ENCODE peak calls at places on chromosomes 16 and 17, in ten cellular contexts. One of them, this sample, is unnamed.

GRCh38 chr16:14389359-14389758 is 240.7 kb downstream of the PARN start:
- DNase-seq in HCT116: no peak
- DNase-seq in K562: no peak
- DNase-seq in spleen: no peak
- DNase-seq in prostate gland: no peak
- DNase-seq in GM23338: no peak
- DNase-seq in esophagus muscularis mucosa: no peak
- DNase-seq in sigmoid colon: no peak
- DNase-seq in stomach: no peak
- DNase-seq in transverse colon: no peak
- DNase-seq in this sample: no peak

GRCh38 chr16:31202402-31203385 is at the start of gene PYCARD:
- DNase-seq in HCT116: no peak
- DNase-seq in K562: peak; percentile 41
- DNase-seq in spleen: peak; percentile 93
- DNase-seq in prostate gland: peak; percentile 21
- DNase-seq in GM23338: peak; percentile 66
- DNase-seq in esophagus muscularis mucosa: no peak
- DNase-seq in sigmoid colon: peak; percentile 81
- DNase-seq in stomach: peak; percentile 45
- DNase-seq in transverse colon: peak; percentile 82
- DNase-seq in this sample: no peak

GRCh38 chr16:54431041-54431996 is 144.7 kb upstream of the IRX3 start:
- DNase-seq in HCT116: no peak
- DNase-seq in K562: no peak
- DNase-seq in spleen: no peak
- DNase-seq in prostate gland: no peak
- DNase-seq in GM23338: no peak
- DNase-seq in esophagus muscularis mucosa: no peak
- DNase-seq in sigmoid colon: no peak
- DNase-seq in stomach: no peak
- DNase-seq in transverse colon: no peak
- DNase-seq in this sample: no peak

GRCh38 chr16:30982548-30983288 is 2.3 kb upstream of the HSD3B7 start:
- DNase-seq in HCT116: no peak
- DNase-seq in K562: no peak
- DNase-seq in spleen: no peak
- DNase-seq in prostate gland: no peak
- DNase-seq in GM23338: no peak
- DNase-seq in esophagus muscularis mucosa: no peak
- DNase-seq in sigmoid colon: no peak
- DNase-seq in stomach: no peak
- DNase-seq in transverse colon: no peak
- DNase-seq in this sample: peak; percentile 85

GRCh38 chr17:42563950-42564349 is 2.0 kb downstream of the COASY start:
- DNase-seq in HCT116: no peak
- DNase-seq in K562: no peak
- DNase-seq in spleen: no peak
- DNase-seq in prostate gland: no peak
- DNase-seq in GM23338: no peak
- DNase-seq in esophagus muscularis mucosa: no peak
- DNase-seq in sigmoid colon: no peak
- DNase-seq in stomach: no peak
- DNase-seq in transverse colon: no peak
- DNase-seq in this sample: no peak

GRCh38 chr16:10668322-10669045 is 26.2 kb downstream of the TEKT5 start:
- DNase-seq in HCT116: no peak
- DNase-seq in K562: peak; percentile 18
- DNase-seq in spleen: no peak
- DNase-seq in prostate gland: no peak
- DNase-seq in GM23338: peak; percentile 81
- DNase-seq in esophagus muscularis mucosa: no peak
- DNase-seq in sigmoid colon: no peak
- DNase-seq in stomach: peak; percentile 33
- DNase-seq in transverse colon: no peak
- DNase-seq in this sample: no peak

GRCh38 chr16:67241008-67241900 is 6.0 kb downstream of the FHOD1 start:
- DNase-seq in HCT116: no peak
- DNase-seq in K562: peak; percentile 83
- DNase-seq in spleen: peak; percentile 83
- DNase-seq in prostate gland: peak; percentile 73
- DNase-seq in GM23338: peak; percentile 36
- DNase-seq in esophagus muscularis mucosa: no peak
- DNase-seq in sigmoid colon: no peak
- DNase-seq in stomach: peak; percentile 91
- DNase-seq in transverse colon: peak; percentile 77
- DNase-seq in this sample: no peak

GRCh38 chr16:27242868-27243590 is 25.5 kb downstream of the NSMCE1 start:
- DNase-seq in HCT116: no peak
- DNase-seq in K562: peak; percentile 75
- DNase-seq in spleen: peak; percentile 82
- DNase-seq in prostate gland: no peak
- DNase-seq in GM23338: peak; percentile 33
- DNase-seq in esophagus muscularis mucosa: no peak
- DNase-seq in sigmoid colon: peak; percentile 73
- DNase-seq in stomach: no peak
- DNase-seq in transverse colon: no peak
- DNase-seq in this sample: peak; percentile 87

GRCh38 chr17:77483128-77483598 is 342.4 kb downstream of the SEC14L1 start:
- DNase-seq in HCT116: no peak
- DNase-seq in K562: no peak
- DNase-seq in spleen: no peak
- DNase-seq in prostate gland: no peak
- DNase-seq in GM23338: no peak
- DNase-seq in esophagus muscularis mucosa: no peak
- DNase-seq in sigmoid colon: no peak
- DNase-seq in stomach: no peak
- DNase-seq in transverse colon: no peak
- DNase-seq in this sample: no peak

GRCh38 chr16:77675464-77676324 is 46.6 kb upstream of the NUDT7 start:
- DNase-seq in HCT116: peak; percentile 63
- DNase-seq in K562: peak; percentile 71
- DNase-seq in spleen: no peak
- DNase-seq in prostate gland: peak; percentile 75
- DNase-seq in GM23338: peak; percentile 86
- DNase-seq in esophagus muscularis mucosa: peak; percentile 95
- DNase-seq in sigmoid colon: peak; percentile 78
- DNase-seq in stomach: peak; percentile 69
- DNase-seq in transverse colon: peak; percentile 71
- DNase-seq in this sample: no peak

GRCh38 chr16:29316673-29317237 is 89.8 kb downstream of the NPIPB11 start:
- DNase-seq in HCT116: no peak
- DNase-seq in K562: no peak
- DNase-seq in spleen: no peak
- DNase-seq in prostate gland: no peak
- DNase-seq in GM23338: no peak
- DNase-seq in esophagus muscularis mucosa: no peak
- DNase-seq in sigmoid colon: peak; percentile 52
- DNase-seq in stomach: no peak
- DNase-seq in transverse colon: no peak
- DNase-seq in this sample: no peak

GRCh38 chr17:11144358-11145233 is 96.4 kb upstream of the SHISA6 start:
- DNase-seq in HCT116: no peak
- DNase-seq in K562: peak; percentile 21
- DNase-seq in spleen: no peak
- DNase-seq in prostate gland: peak; percentile 52
- DNase-seq in GM23338: peak; percentile 18
- DNase-seq in esophagus muscularis mucosa: no peak
- DNase-seq in sigmoid colon: no peak
- DNase-seq in stomach: peak; percentile 68
- DNase-seq in transverse colon: peak; percentile 67
- DNase-seq in this sample: no peak

GRCh38 chr16:46573008-46573833 is 48.0 kb downstream of the SHCBP1 start:
- DNase-seq in HCT116: no peak
- DNase-seq in K562: peak; percentile 38
- DNase-seq in spleen: no peak
- DNase-seq in prostate gland: no peak
- DNase-seq in GM23338: no peak
- DNase-seq in esophagus muscularis mucosa: no peak
- DNase-seq in sigmoid colon: no peak
- DNase-seq in stomach: no peak
- DNase-seq in transverse colon: no peak
- DNase-seq in this sample: no peak

GRCh38 chr16:85246973-85247372 is 134.7 kb upstream of the CIBAR2 start:
- DNase-seq in HCT116: no peak
- DNase-seq in K562: no peak
- DNase-seq in spleen: no peak
- DNase-seq in prostate gland: no peak
- DNase-seq in GM23338: no peak
- DNase-seq in esophagus muscularis mucosa: no peak
- DNase-seq in sigmoid colon: no peak
- DNase-seq in stomach: no peak
- DNase-seq in transverse colon: no peak
- DNase-seq in this sample: no peak
- H3K4me1 ChIP-seq in HCT116: peaks cover 16% of the 10 kb centered on the region
- H3K4me1 ChIP-seq in K562: no peaks in the 10 kb centered on the region
- H3K4me1 ChIP-seq in spleen: no peaks in the 10 kb centered on the region
- H3K4me1 ChIP-seq in prostate gland: no peaks in the 10 kb centered on the region
- H3K4me1 ChIP-seq in GM23338: no peaks in the 10 kb centered on the region
- H3K4me1 ChIP-seq in esophagus muscularis mucosa: peaks cover 21% of the 10 kb centered on the region
- H3K4me1 ChIP-seq in sigmoid colon: no peaks in the 10 kb centered on the region
- H3K4me1 ChIP-seq in stomach: no peaks in the 10 kb centered on the region
- H3K4me1 ChIP-seq in transverse colon: no peaks in the 10 kb centered on the region
- H3K4me1 ChIP-seq in this sample: peaks cover 10% of the 10 kb centered on the region

DNA sequence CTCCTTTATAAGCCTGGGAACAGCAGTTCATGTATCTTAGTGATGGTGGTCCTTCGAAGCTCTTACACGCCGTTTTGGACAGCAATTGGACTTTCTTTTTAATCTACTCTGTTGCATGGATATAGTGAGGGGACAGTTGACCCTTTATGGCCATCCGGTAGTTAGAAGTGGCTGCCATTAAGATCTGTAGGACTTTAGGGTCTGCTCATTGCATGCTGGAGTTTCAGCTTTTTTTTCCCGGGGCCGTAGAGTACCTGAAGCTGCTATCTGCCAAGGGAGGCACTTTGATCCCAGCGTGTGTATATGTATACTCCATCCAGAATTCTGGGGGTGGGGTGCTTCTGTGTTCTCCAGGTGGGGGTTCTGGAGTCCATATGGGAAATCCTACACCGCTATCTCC is 1.2 kb downstream of the CYB5D1 start:
- DNase-seq in HCT116: no peak
- DNase-seq in K562: no peak
- DNase-seq in spleen: no peak
- DNase-seq in prostate gland: no peak
- DNase-seq in GM23338: no peak
- DNase-seq in esophagus muscularis mucosa: no peak
- DNase-seq in sigmoid colon: no peak
- DNase-seq in stomach: no peak
- DNase-seq in transverse colon: no peak
- DNase-seq in this sample: peak; percentile 67
- H3K4me3 ChIP-seq in HCT116: peak overlapping the region; percentile 67
- H3K4me3 ChIP-seq in K562: peak overlapping the region; percentile 65
- H3K4me3 ChIP-seq in spleen: no peak overlapping the region
- H3K4me3 ChIP-seq in prostate gland: no peak overlapping the region
- H3K4me3 ChIP-seq in GM23338: peak overlapping the region; percentile 55
- H3K4me3 ChIP-seq in esophagus muscularis mucosa: no peak overlapping the region
- H3K4me3 ChIP-seq in sigmoid colon: no peak overlapping the region
- H3K4me3 ChIP-seq in stomach: peak overlapping the region; percentile 70
- H3K4me3 ChIP-seq in transverse colon: no peak overlapping the region
- H3K4me3 ChIP-seq in this sample: no peak overlapping the region

GRCh38 chr17:39952665-39953470 is 9.9 kb upstream of the GSDMA start:
- DNase-seq in HCT116: peak; percentile 90
- DNase-seq in K562: peak; percentile 98
- DNase-seq in spleen: peak; percentile 99
- DNase-seq in prostate gland: peak; percentile 97
- DNase-seq in GM23338: peak; percentile 99
- DNase-seq in esophagus muscularis mucosa: peak; percentile 100
- DNase-seq in sigmoid colon: peak; percentile 99
- DNase-seq in stomach: peak; percentile 99
- DNase-seq in transverse colon: peak; percentile 99
- DNase-seq in this sample: peak; percentile 99
- TF ChIP-seq POLR2AphosphoS5 in HCT116: peak; percentile 74
- TF ChIP-seq POLR2AphosphoS5 in K562: peak; percentile 15
- TF ChIP-seq POLR2AphosphoS5 in spleen: peak; percentile 60
- TF ChIP-seq POLR2AphosphoS5 in prostate gland: no peak
- TF ChIP-seq POLR2AphosphoS5 in GM23338: peak; percentile 93
- TF ChIP-seq POLR2AphosphoS5 in esophagus muscularis mucosa: peak; percentile 64
- TF ChIP-seq POLR2AphosphoS5 in sigmoid colon: peak; percentile 35
- TF ChIP-seq POLR2AphosphoS5 in stomach: no peak
- TF ChIP-seq POLR2AphosphoS5 in transverse colon: no peak
- TF ChIP-seq POLR2AphosphoS5 in this sample: no peak

GRCh38 chr16:49634235-49635008 is 221.5 kb downstream of the ZNF423 start:
- DNase-seq in HCT116: no peak
- DNase-seq in K562: no peak
- DNase-seq in spleen: peak; percentile 60
- DNase-seq in prostate gland: no peak
- DNase-seq in GM23338: no peak
- DNase-seq in esophagus muscularis mucosa: no peak
- DNase-seq in sigmoid colon: no peak
- DNase-seq in stomach: no peak
- DNase-seq in transverse colon: no peak
- DNase-seq in this sample: peak; percentile 82

GRCh38 chr16:49632798-49633189 is 223.1 kb downstream of the ZNF423 start:
- DNase-seq in HCT116: no peak
- DNase-seq in K562: no peak
- DNase-seq in spleen: peak; percentile 51
- DNase-seq in prostate gland: no peak
- DNase-seq in GM23338: no peak
- DNase-seq in esophagus muscularis mucosa: no peak
- DNase-seq in sigmoid colon: no peak
- DNase-seq in stomach: no peak
- DNase-seq in transverse colon: no peak
- DNase-seq in this sample: peak; percentile 65

GRCh38 chr16:49630783-49631182 is 225.1 kb downstream of the ZNF423 start:
- DNase-seq in HCT116: no peak
- DNase-seq in K562: no peak
- DNase-seq in spleen: no peak
- DNase-seq in prostate gland: no peak
- DNase-seq in GM23338: no peak
- DNase-seq in esophagus muscularis mucosa: no peak
- DNase-seq in sigmoid colon: peak; percentile 26
- DNase-seq in stomach: no peak
- DNase-seq in transverse colon: no peak
- DNase-seq in this sample: peak; percentile 67

GRCh38 chr16:49632111-49632797 is 223.7 kb downstream of the ZNF423 start:
- DNase-seq in HCT116: no peak
- DNase-seq in K562: no peak
- DNase-seq in spleen: no peak
- DNase-seq in prostate gland: no peak
- DNase-seq in GM23338: no peak
- DNase-seq in esophagus muscularis mucosa: no peak
- DNase-seq in sigmoid colon: no peak
- DNase-seq in stomach: no peak
- DNase-seq in transverse colon: no peak
- DNase-seq in this sample: peak; percentile 67

DNA sequence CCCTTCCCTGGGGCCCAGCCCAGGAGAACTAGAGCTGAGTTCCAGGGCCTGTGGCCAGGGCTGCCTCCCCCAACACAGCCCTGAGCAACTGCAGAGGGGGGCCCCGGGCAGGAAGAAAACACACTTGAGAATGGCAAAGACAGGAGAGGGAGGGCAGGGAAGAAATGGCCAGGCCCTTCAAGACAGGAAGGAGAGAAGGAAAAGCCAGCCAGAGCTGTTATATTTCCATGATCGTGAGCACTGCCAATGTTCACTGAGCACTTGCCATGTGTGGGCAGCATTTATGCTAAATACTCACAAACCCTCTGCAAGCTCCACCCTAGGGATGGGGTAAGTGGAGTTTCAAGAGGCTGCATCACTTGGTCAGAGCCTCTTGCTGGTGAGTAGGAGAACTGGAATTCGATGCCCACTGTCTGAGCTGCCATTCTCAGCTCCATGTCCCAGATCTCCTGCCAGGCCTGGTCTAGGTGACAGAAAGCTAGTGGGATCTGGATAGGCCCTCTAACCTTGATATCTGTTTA is 224.3 kb downstream of the ZNF423 start:
- DNase-seq in HCT116: no peak
- DNase-seq in K562: no peak
- DNase-seq in spleen: no peak
- DNase-seq in prostate gland: no peak
- DNase-seq in GM23338: no peak
- DNase-seq in esophagus muscularis mucosa: no peak
- DNase-seq in sigmoid colon: no peak
- DNase-seq in stomach: no peak
- DNase-seq in transverse colon: no peak
- DNase-seq in this sample: peak; percentile 55
- H3K4me1 ChIP-seq in HCT116: no peaks in the 10 kb centered on the region
- H3K4me1 ChIP-seq in K562: no peaks in the 10 kb centered on the region
- H3K4me1 ChIP-seq in spleen: no peaks in the 10 kb centered on the region
- H3K4me1 ChIP-seq in prostate gland: no peaks in the 10 kb centered on the region
- H3K4me1 ChIP-seq in GM23338: no peaks in the 10 kb centered on the region
- H3K4me1 ChIP-seq in esophagus muscularis mucosa: peaks cover 17% of the 10 kb centered on the region
- H3K4me1 ChIP-seq in sigmoid colon: no peaks in the 10 kb centered on the region
- H3K4me1 ChIP-seq in stomach: no peaks in the 10 kb centered on the region
- H3K4me1 ChIP-seq in transverse colon: no peaks in the 10 kb centered on the region
- H3K4me1 ChIP-seq in this sample: peaks cover 12% of the 10 kb centered on the region

This sample was measured in vagina.